ENCODE peak calls at places on chromosomes 7 and 10, in nine cellular contexts. One of them, this sample, is unnamed.
A peak's percentile ranks its signal among the peaks of the same experiment; 100 is the strongest.

GRCh38 chr7:19294629-19295028 is 149.4 kb upstream of the FERD3L start:
- DNase-seq in occipital lobe: no peak
- DNase-seq in activated effector memory CD4-positive, alpha-beta T cell treated with anti-CD3 and anti-CD28 coated beads, Interleukin-2, amount 50 U/mL, for 16 hours: no peak
- DNase-seq in coronary artery: no peak
- DNase-seq in CD8-positive, alpha-beta T cell: no peak
- DNase-seq in A172: no peak
- DNase-seq in MV-4-11: no peak
- DNase-seq in SK-N-MC: no peak
- DNase-seq in hippocampal formation: no peak
- DNase-seq in this sample: no peak

GRCh38 chr7:127039541-127039940 is 213.2 kb downstream of the GRM8 start:
- DNase-seq in occipital lobe: no peak
- DNase-seq in activated effector memory CD4-positive, alpha-beta T cell treated with anti-CD3 and anti-CD28 coated beads, Interleukin-2, amount 50 U/mL, for 16 hours: no peak
- DNase-seq in coronary artery: no peak
- DNase-seq in CD8-positive, alpha-beta T cell: no peak
- DNase-seq in A172: no peak
- DNase-seq in MV-4-11: no peak
- DNase-seq in SK-N-MC: no peak
- DNase-seq in hippocampal formation: no peak
- DNase-seq in this sample: no peak

GRCh38 chr7:105461518-105461917 is 60.6 kb downstream of the PUS7 start:
- DNase-seq in occipital lobe: no peak
- DNase-seq in activated effector memory CD4-positive, alpha-beta T cell treated with anti-CD3 and anti-CD28 coated beads, Interleukin-2, amount 50 U/mL, for 16 hours: no peak
- DNase-seq in coronary artery: no peak
- DNase-seq in CD8-positive, alpha-beta T cell: no peak
- DNase-seq in A172: no peak
- DNase-seq in MV-4-11: no peak
- DNase-seq in SK-N-MC: no peak
- DNase-seq in hippocampal formation: no peak
- DNase-seq in this sample: no peak

GRCh38 chr7:66894463-66895080 is 26.5 kb upstream of the TMEM248 start:
- DNase-seq in occipital lobe: no peak
- DNase-seq in activated effector memory CD4-positive, alpha-beta T cell treated with anti-CD3 and anti-CD28 coated beads, Interleukin-2, amount 50 U/mL, for 16 hours: no peak
- DNase-seq in coronary artery: no peak
- DNase-seq in CD8-positive, alpha-beta T cell: no peak
- DNase-seq in A172: peak; percentile 46
- DNase-seq in MV-4-11: peak; percentile 40
- DNase-seq in SK-N-MC: no peak
- DNase-seq in hippocampal formation: no peak
- DNase-seq in this sample: no peak

GRCh38 chr10:60677541-60678129 is 100.6 kb upstream of the CDK1 start:
- DNase-seq in occipital lobe: no peak
- DNase-seq in activated effector memory CD4-positive, alpha-beta T cell treated with anti-CD3 and anti-CD28 coated beads, Interleukin-2, amount 50 U/mL, for 16 hours: no peak
- DNase-seq in coronary artery: no peak
- DNase-seq in CD8-positive, alpha-beta T cell: no peak
- DNase-seq in A172: no peak
- DNase-seq in MV-4-11: no peak
- DNase-seq in SK-N-MC: no peak
- DNase-seq in hippocampal formation: peak; percentile 8
- DNase-seq in this sample: no peak

GRCh38 chr7:96679886-96680285 is 29.8 kb downstream of the SEM1 start:
- DNase-seq in occipital lobe: no peak
- DNase-seq in activated effector memory CD4-positive, alpha-beta T cell treated with anti-CD3 and anti-CD28 coated beads, Interleukin-2, amount 50 U/mL, for 16 hours: no peak
- DNase-seq in coronary artery: no peak
- DNase-seq in CD8-positive, alpha-beta T cell: no peak
- DNase-seq in A172: no peak
- DNase-seq in MV-4-11: peak; percentile 52
- DNase-seq in SK-N-MC: no peak
- DNase-seq in hippocampal formation: no peak
- DNase-seq in this sample: no peak

GRCh38 chr10:117136391-117136975 is 1.6 kb downstream of the VAX1 start:
- DNase-seq in occipital lobe: no peak
- DNase-seq in activated effector memory CD4-positive, alpha-beta T cell treated with anti-CD3 and anti-CD28 coated beads, Interleukin-2, amount 50 U/mL, for 16 hours: no peak
- DNase-seq in coronary artery: no peak
- DNase-seq in CD8-positive, alpha-beta T cell: no peak
- DNase-seq in A172: no peak
- DNase-seq in MV-4-11: no peak
- DNase-seq in SK-N-MC: no peak
- DNase-seq in hippocampal formation: no peak
- DNase-seq in this sample: no peak

GRCh38 chr7:140638311-140638791 is 2.3 kb downstream of the DENND2A start:
- DNase-seq in occipital lobe: no peak
- DNase-seq in activated effector memory CD4-positive, alpha-beta T cell treated with anti-CD3 and anti-CD28 coated beads, Interleukin-2, amount 50 U/mL, for 16 hours: no peak
- DNase-seq in coronary artery: no peak
- DNase-seq in CD8-positive, alpha-beta T cell: no peak
- DNase-seq in A172: no peak
- DNase-seq in MV-4-11: no peak
- DNase-seq in SK-N-MC: no peak
- DNase-seq in hippocampal formation: no peak
- DNase-seq in this sample: no peak

GRCh38 chr10:91879514-91880170 is 29.6 kb downstream of the FGFBP3 start:
- DNase-seq in occipital lobe: no peak
- DNase-seq in activated effector memory CD4-positive, alpha-beta T cell treated with anti-CD3 and anti-CD28 coated beads, Interleukin-2, amount 50 U/mL, for 16 hours: no peak
- DNase-seq in coronary artery: no peak
- DNase-seq in CD8-positive, alpha-beta T cell: no peak
- DNase-seq in A172: no peak
- DNase-seq in MV-4-11: no peak
- DNase-seq in SK-N-MC: no peak
- DNase-seq in hippocampal formation: no peak
- DNase-seq in this sample: no peak

GRCh38 chr10:101162677-101163076 is 31.6 kb downstream of the TLX1 start:
- DNase-seq in occipital lobe: no peak
- DNase-seq in activated effector memory CD4-positive, alpha-beta T cell treated with anti-CD3 and anti-CD28 coated beads, Interleukin-2, amount 50 U/mL, for 16 hours: no peak
- DNase-seq in coronary artery: no peak
- DNase-seq in CD8-positive, alpha-beta T cell: no peak
- DNase-seq in A172: no peak
- DNase-seq in MV-4-11: no peak
- DNase-seq in SK-N-MC: no peak
- DNase-seq in hippocampal formation: no peak
- DNase-seq in this sample: no peak

GRCh38 chr7:106075937-106076336 is 36.2 kb downstream of the SYPL1 start:
- DNase-seq in occipital lobe: no peak
- DNase-seq in activated effector memory CD4-positive, alpha-beta T cell treated with anti-CD3 and anti-CD28 coated beads, Interleukin-2, amount 50 U/mL, for 16 hours: no peak
- DNase-seq in coronary artery: no peak
- DNase-seq in CD8-positive, alpha-beta T cell: no peak
- DNase-seq in A172: no peak
- DNase-seq in MV-4-11: no peak
- DNase-seq in SK-N-MC: no peak
- DNase-seq in hippocampal formation: peak; percentile 41
- DNase-seq in this sample: no peak

GRCh38 chr7:130154501-130155317 is 50.5 kb downstream of the TMEM209 start:
- DNase-seq in occipital lobe: no peak
- DNase-seq in activated effector memory CD4-positive, alpha-beta T cell treated with anti-CD3 and anti-CD28 coated beads, Interleukin-2, amount 50 U/mL, for 16 hours: no peak
- DNase-seq in coronary artery: no peak
- DNase-seq in CD8-positive, alpha-beta T cell: no peak
- DNase-seq in A172: no peak
- DNase-seq in MV-4-11: no peak
- DNase-seq in SK-N-MC: no peak
- DNase-seq in hippocampal formation: no peak
- DNase-seq in this sample: no peak

GRCh38 chr10:96129387-96130325 is at the start of gene ZNF518A:
- DNase-seq in occipital lobe: peak; percentile 90
- DNase-seq in activated effector memory CD4-positive, alpha-beta T cell treated with anti-CD3 and anti-CD28 coated beads, Interleukin-2, amount 50 U/mL, for 16 hours: peak; percentile 95
- DNase-seq in coronary artery: peak; percentile 95
- DNase-seq in CD8-positive, alpha-beta T cell: peak; percentile 95
- DNase-seq in A172: peak; percentile 89
- DNase-seq in MV-4-11: peak; percentile 91
- DNase-seq in SK-N-MC: peak; percentile 78
- DNase-seq in hippocampal formation: peak; percentile 87
- DNase-seq in this sample: peak; percentile 76